ENCODE peak calls at places on chromosome 5, in seven cellular contexts. I is activated T-cell treated with anti-CD3 and anti-CD28 coated beads, Interleukin-2, amount 50 U/mL, for 1 hour; Q is NCI-H460; Y is stimulated activated CD4-positive, alpha-beta T cell treated with anti-CD3 and anti-CD28 coated beads, Interleukin-4, amount 100 ng/mL, for 4 hours; V is tibial nerve; W is left kidney; F is KBM-7. T is an unnamed sample.

GRCh38 chr5:140107312-140108092 is 6.4 kb upstream of the PURA start:
- DNase-seq in F (peak), W (peak), V (peak), Q (peak), I (peak), Y (peak), T (peak)

GRCh38 chr5:127406326-127407121 is 110.9 kb upstream of the PRRC1 start:
- DNase-seq in F (peak), W (peak), Q (no peak), V (no peak), Y (no peak), I (no peak), T (no peak)

GRCh38 chr5:45454114-45454513 is 242.1 kb downstream of the HCN1 start:
- DNase-seq in I (no peak), W (peak), V (no peak), Y (no peak), F (no peak), Q (no peak), T (no peak)

GRCh38 chr5:135565691-135566421 is 12.9 kb downstream of the CXCL14 start:
- DNase-seq in V (peak), F (peak), W (peak), Q (peak), Y (peak), I (peak), T (peak)

GRCh38 chr5:34712565-34712964 is 56.4 kb downstream of the RAI14 start:
- DNase-seq in W (no peak), I (no peak), V (no peak), Y (no peak), Q (no peak), F (no peak), T (no peak)

GRCh38 chr5:109455598-109456096 is 45.9 kb upstream of the PJA2 start:
- DNase-seq in W (peak), V (peak), Q (peak), Y (no peak), I (no peak), F (peak), T (no peak)

GRCh38 chr5:106454651-106455415 is 1215.9 kb downstream of the EFNA5 start:
- DNase-seq in Q (peak), F (no peak), I (no peak), W (peak), Y (no peak), V (no peak), T (no peak)

GRCh38 chr5:74685979-74686631 is 1.1 kb downstream of the HEXB start:
- DNase-seq in Y (no peak), I (peak), V (peak), F (peak), Q (no peak), W (peak), T (no peak)

GRCh38 chr5:103428411-103428871 is 134.1 kb downstream of the NUDT12 start:
- DNase-seq in Q (no peak), I (no peak), F (no peak), W (peak), Y (no peak), V (no peak), T (no peak)

GRCh38 chr5:115374057-115374775 is 77.8 kb upstream of the CCDC112 start:
- DNase-seq in F (no peak), Q (no peak), Y (no peak), I (no peak), V (no peak), W (no peak), T (no peak)

GRCh38 chr5:145856285-145856818 is 16.5 kb downstream of the GRXCR2 start:
- DNase-seq in V (peak), Y (peak), I (no peak), W (peak), Q (no peak), F (peak), T (peak)

GRCh38 chr5:67029481-67029880 is 167.1 kb downstream of the CD180 start:
- DNase-seq in Y (no peak), W (no peak), I (no peak), F (no peak), Q (no peak), V (no peak), T (no peak)

GRCh38 chr5:107376546-107377276 is 294.0 kb downstream of the EFNA5 start:
- DNase-seq in Y (no peak), Q (no peak), I (no peak), F (no peak), V (no peak), W (no peak), T (no peak)

GRCh38 chr5:31581498-31582099 is 49.5 kb downstream of the C5orf22 start:
- DNase-seq in Y (no peak), I (no peak), V (no peak), F (peak), W (peak), Q (peak), T (no peak)

GRCh38 chr5:9468070-9468388 is 77.8 kb downstream of the SEMA5A start:
- DNase-seq in W (no peak), Y (no peak), I (no peak), F (no peak), Q (no peak), V (no peak), T (no peak)

GRCh38 chr5:113900831-113901230 is 387.3 kb downstream of the YTHDC2 start:
- DNase-seq in V (no peak), I (no peak), F (no peak), W (no peak), Y (no peak), Q (no peak), T (no peak)

GRCh38 chr5:55172937-55173695 is at the start of gene CDC20B:
- DNase-seq in W (peak), I (peak), Y (peak), V (peak), F (peak), Q (peak), T (peak)

GRCh38 chr5:113140837-113141661 is 164.5 kb downstream of the DCP2 start:
- DNase-seq in W (no peak), Q (no peak), V (peak), F (no peak), Y (no peak), I (no peak), T (no peak)

GRCh38 chr5:139882961-139883539 is 87.4 kb downstream of the PSD2 start:
- DNase-seq in Y (no peak), Q (no peak), F (no peak), I (no peak), W (peak), V (no peak), T (no peak)

GRCh38 chr5:151691706-151692105 is 5.0 kb upstream of the SPARC start:
- DNase-seq in Y (no peak), F (no peak), Q (no peak), I (no peak), W (no peak), V (no peak), T (no peak)

GRCh38 chr5:132059696-132060500 is 557 bp upstream of the IL3 start:
- DNase-seq in F (no peak), Q (no peak), I (peak), Y (no peak), V (no peak), W (no peak), T (peak)

GRCh38 chr5:74201334-74202081 is 439.0 kb downstream of the ENC1 start:
- DNase-seq in Y (no peak), F (peak), W (no peak), Q (no peak), I (no peak), V (peak), T (no peak)

GRCh38 chr5:1195916-1196315 is 5.5 kb upstream of the SLC6A19 start:
- DNase-seq in F (no peak), V (no peak), I (no peak), Q (no peak), Y (no peak), W (no peak), T (no peak)

GRCh38 chr5:59956130-59956773 is 62.7 kb upstream of the PDE4D start:
- DNase-seq in F (no peak), V (no peak), Q (no peak), W (no peak), Y (no peak), I (no peak), T (no peak)

GRCh38 chr5:15502208-15502607 is 2.2 kb downstream of the FBXL7 start:
- DNase-seq in Q (no peak), W (peak), F (no peak), I (no peak), V (no peak), Y (no peak), T (no peak)

GRCh38 chr5:180142008-180142803 is 66.8 kb downstream of the RASGEF1C start:
- DNase-seq in I (no peak), Q (no peak), W (no peak), Y (no peak), V (no peak), F (no peak), T (peak)